ENCODE peak calls at places on chromosomes 11 and 22, in five cellular contexts. V, Q, T, D and Y are unnamed samples.

GRCh38 chr11:119181677-119182412 is 3.4 kb upstream of the NHERF4 start:
- DNase-seq in D (no peak), V (no peak), T (no peak), Q (no peak), Y (no peak)

GRCh38 chr22:50269573-50270301 is 443 bp downstream of the MAPK11 start:
- DNase-seq in V (peak; percentile 90), Q (no peak), D (peak; percentile 68), T (no peak), Y (peak; percentile 79)

GRCh38 chr22:25482091-25482760 is 82.2 kb upstream of the GRK3 start:
- DNase-seq in Q (no peak), D (no peak), T (no peak), V (peak; percentile 67), Y (no peak)

GRCh38 chr11:73269353-73270088 is 2.6 kb upstream of the P2RY6 start:
- DNase-seq in Q (no peak), D (no peak), T (no peak), V (no peak), Y (peak; percentile 89)

GRCh38 chr22:43883012-43883661 is 8.7 kb downstream of the PNPLA5 start:
- DNase-seq in T (peak; percentile 65), V (peak; percentile 74), D (peak; percentile 73), Q (peak; percentile 81), Y (peak; percentile 74)

GRCh38 chr22:45290410-45290936 is 5.7 kb downstream of the UPK3A start:
- DNase-seq in D (no peak), T (no peak), Q (peak; percentile 64), V (no peak), Y (peak; percentile 73)

GRCh38 chr11:120182790-120183491 is 27.9 kb upstream of the OAF start:
- DNase-seq in T (no peak), V (no peak), Q (no peak), D (peak; percentile 42), Y (no peak)

GRCh38 chr11:13831707-13832106 is 130.8 kb upstream of the SPON1 start:
- DNase-seq in D (no peak), T (no peak), V (no peak), Q (no peak), Y (no peak)

GRCh38 chr22:41828516-41828915 is 4.4 kb upstream of the SREBF2 start:
- DNase-seq in Q (no peak), D (no peak), T (no peak), V (no peak), Y (no peak)

GRCh38 chr11:105456950-105457349 is 152.9 kb upstream of the GRIA4 start:
- DNase-seq in T (no peak), Q (no peak), D (peak; percentile 18), V (no peak), Y (no peak)

GRCh38 chr22:21837184-21837979 is 30.1 kb downstream of the MAPK1 start:
- DNase-seq in T (peak; percentile 23), D (peak; percentile 73), V (no peak), Q (peak; percentile 39), Y (no peak)

GRCh38 chr22:42863349-42863911 is 6.4 kb upstream of the ARFGAP3 start:
- DNase-seq in T (no peak), Q (peak; percentile 43), D (no peak), V (no peak), Y (no peak)

GRCh38 chr11:21711341-21711740 is 481.5 kb upstream of the ANO5 start:
- DNase-seq in V (no peak), T (no peak), Q (no peak), D (no peak), Y (no peak)

GRCh38 chr22:45612451-45612901 is 59.2 kb upstream of the ATXN10 start:
- DNase-seq in T (no peak), V (no peak), D (no peak), Q (no peak), Y (no peak)

GRCh38 chr11:112364962-112365481 is 104.4 kb upstream of the PLET1 start:
- DNase-seq in D (no peak), Q (no peak), V (peak; percentile 49), T (no peak), Y (no peak)

GRCh38 chr11:438101-438844 is 3.5 kb downstream of the ANO9 start:
- DNase-seq in T (no peak), D (no peak), Q (no peak), V (no peak), Y (no peak)

GRCh38 chr22:42805016-42805997 is 51.8 kb downstream of the ARFGAP3 start:
- DNase-seq in V (peak; percentile 33), D (no peak), T (no peak), Q (no peak), Y (no peak)

GRCh38 chr11:117930668-117931330 is 1.6 kb upstream of the TMPRSS13 start:
- DNase-seq in T (no peak), V (no peak), Q (no peak), D (no peak), Y (no peak)

GRCh38 chr22:22955866-22956535 is 68.4 kb downstream of the IGLL5 start:
- DNase-seq in D (peak; percentile 99), T (no peak), V (peak; percentile 71), Q (peak; percentile 52), Y (peak; percentile 69)

GRCh38 chr11:77057938-77058474 is 8.8 kb upstream of the CAPN5 start:
- DNase-seq in D (no peak), V (no peak), Q (no peak), T (no peak), Y (no peak)

GRCh38 chr11:78350646-78351165 is 66.9 kb downstream of the GAB2 start:
- DNase-seq in Q (no peak), V (no peak), T (no peak), D (no peak), Y (no peak)

GRCh38 chr11:118088531-118088930 is 1.8 kb upstream of the SMIM35 start:
- DNase-seq in D (no peak), T (no peak), Q (no peak), V (no peak), Y (no peak)

GRCh38 chr22:29555065-29555644 is 1.6 kb upstream of the THOC5 start:
- DNase-seq in V (no peak), D (no peak), T (no peak), Q (no peak), Y (peak; percentile 60)

GRCh38 chr11:12175694-12176241 is 65.4 kb downstream of the MICAL2 start:
- DNase-seq in D (no peak), Q (peak; percentile 81), T (no peak), V (no peak), Y (no peak)

GRCh38 chr11:89016214-89016613 is 49.6 kb downstream of the GRM5 start:
- DNase-seq in D (no peak), V (no peak), T (no peak), Q (no peak), Y (no peak)

GRCh38 chr11:73323464-73323863 is 15.4 kb downstream of the ARHGEF17 start:
- DNase-seq in V (peak; percentile 54), T (no peak), Q (no peak), D (peak; percentile 33), Y (no peak)

GRCh38 chr11:19938051-19938856 is 222.0 kb downstream of the DBX1 start:
- DNase-seq in V (peak; percentile 77), Q (peak; percentile 36), D (peak; percentile 84), T (no peak), Y (no peak)

GRCh38 chr22:47381240-47381639 is 618.8 kb downstream of the TBC1D22A start:
- DNase-seq in Q (no peak), D (no peak), T (no peak), V (no peak), Y (no peak)

GRCh38 chr22:45804986-45805325 is 133.3 kb downstream of the ATXN10 start:
- DNase-seq in Q (peak; percentile 82), D (no peak), V (no peak), T (no peak), Y (no peak)

GRCh38 chr11:75245356-75246005 is 4.9 kb downstream of the TPBGL start:
- DNase-seq in D (no peak), V (peak; percentile 6), T (no peak), Q (no peak), Y (no peak)
- TF ChIP-seq JUND in D (no peak), V (no peak), T (no peak), Q (no peak), Y (no peak)

DNA sequence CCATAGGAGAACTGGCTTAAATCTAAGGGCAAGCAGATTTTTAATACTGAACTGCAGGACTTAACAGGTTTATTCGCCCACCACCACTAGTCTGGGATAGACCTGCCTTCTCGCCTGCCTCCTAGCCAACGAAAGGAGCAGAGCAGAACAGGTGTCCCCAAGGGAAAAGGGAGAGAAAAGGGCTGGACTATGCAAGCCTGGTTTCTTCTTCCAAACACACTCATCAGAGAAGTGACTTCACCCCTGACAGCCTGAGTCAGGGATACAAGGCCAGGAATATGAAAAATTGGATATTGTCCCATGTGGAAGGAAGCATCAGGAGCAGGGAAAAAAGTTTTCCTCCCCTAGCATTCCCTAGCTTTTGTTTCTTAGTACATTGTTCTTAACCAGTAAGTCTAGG is 56.9 kb upstream of the TNRC6B start:
- DNase-seq in D (no peak), Q (no peak), V (no peak), T (no peak), Y (no peak)
- TF ChIP-seq JUND in D (no peak), Q (no peak), V (no peak), T (no peak), Y (no peak)

GRCh38 chr22:48423481-48423901 is 1404.2 kb downstream of the BRD1 start:
- DNase-seq in T (no peak), Q (no peak), D (no peak), V (no peak), Y (no peak)
- TF ChIP-seq JUND in T (no peak), Q (no peak), D (no peak), V (no peak), Y (no peak)

GRCh38 chr11:111347002-111347722 is 31.9 kb downstream of the POU2AF1 start:
- DNase-seq in T (no peak), V (no peak), Q (no peak), D (no peak), Y (no peak)
- TF ChIP-seq JUND in T (no peak), V (no peak), Q (no peak), D (no peak), Y (no peak)

DNA sequence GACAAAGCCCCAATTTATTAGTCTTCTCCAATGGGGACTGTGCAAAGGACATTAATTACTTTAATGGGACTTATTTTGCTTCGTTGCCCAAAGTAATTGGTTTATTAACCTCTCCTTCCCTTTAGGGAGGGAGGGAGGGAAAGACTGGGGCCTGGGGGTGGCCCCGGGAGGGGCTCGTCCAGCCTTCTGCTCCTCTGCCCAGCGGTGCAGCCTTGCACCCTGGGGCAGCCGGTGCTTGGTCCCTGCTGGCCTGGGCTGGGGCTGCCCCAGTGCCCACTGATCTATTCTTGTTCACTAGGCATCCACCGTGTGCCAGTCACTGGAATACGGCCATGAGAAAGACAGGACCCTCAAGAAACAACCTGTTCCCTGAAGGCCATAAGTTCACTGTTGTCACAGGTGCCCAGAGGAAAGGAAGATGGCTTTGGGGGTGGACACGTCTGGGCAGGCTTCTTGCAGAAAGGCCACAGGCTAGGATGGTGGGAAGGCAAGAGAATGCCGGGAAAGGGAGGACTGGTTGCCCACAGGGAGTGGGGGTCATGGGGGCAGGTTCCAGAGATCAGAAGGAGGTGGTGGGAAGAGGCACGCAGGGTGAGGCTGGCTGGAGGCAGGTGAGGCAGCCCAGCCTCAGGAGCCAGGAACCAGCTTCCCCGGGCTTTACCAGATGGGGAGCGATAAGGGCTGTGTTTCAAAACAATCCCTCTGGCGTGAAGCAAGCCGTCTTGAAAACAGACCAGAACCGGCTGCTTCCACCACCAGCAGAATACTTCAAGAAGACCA is 47.6 kb upstream of the KCNQ1OT1 start:
- DNase-seq in T (no peak), Q (no peak), D (peak; percentile 79), V (no peak), Y (peak; percentile 43)
- TF ChIP-seq JUND in T (no peak), Q (no peak), D (no peak), V (no peak), Y (no peak)

GRCh38 chr22:31344369-31345330 is 1.5 kb downstream of the PATZ1 start:
- DNase-seq in T (no peak), V (peak; percentile 39), Q (no peak), D (no peak), Y (peak; percentile 55)
- TF ChIP-seq JUND in T (no peak), V (no peak), Q (no peak), D (no peak), Y (no peak)